ENCODE peak calls at places on chromosomes 6 and 20, in eight cellular contexts. A, C, P, I, S, H, J and U are unnamed samples.

GRCh38 chr6:16482702-16483314 is 244.4 kb downstream of the GMPR start:
- DNase-seq in A (no peak), C (no peak), P (no peak), I (no peak), S (no peak), H (no peak), J (no peak), U (no peak)

GRCh38 chr20:63696311-63696627 is 183 bp upstream of the TNFRSF6B start:
- DNase-seq in A (peak; percentile 71), C (no peak), P (peak; percentile 65), I (no peak), S (no peak), H (no peak), J (peak; percentile 30), U (no peak)

GRCh38 chr6:8389034-8389818 is 46.1 kb downstream of the SLC35B3 start:
- DNase-seq in A (no peak), C (no peak), P (no peak), I (no peak), S (no peak), H (no peak), J (no peak), U (no peak)

GRCh38 chr6:154039231-154039842 is at the start of gene OPRM1:
- DNase-seq in A (peak; percentile 56), C (no peak), P (peak; percentile 93), I (peak; percentile 0), S (no peak), H (peak; percentile 9), J (no peak), U (no peak)

GRCh38 chr6:101626264-101626663 is 232.8 kb downstream of the GRIK2 start:
- DNase-seq in A (no peak), C (no peak), P (no peak), I (no peak), S (no peak), H (no peak), J (no peak), U (no peak)

GRCh38 chr20:16501236-16501635 is 72.0 kb downstream of the KIF16B start:
- DNase-seq in A (no peak), C (no peak), P (no peak), I (no peak), S (no peak), H (no peak), J (no peak), U (no peak)

GRCh38 chr6:127786109-127786508 is 114.7 kb downstream of the THEMIS start:
- DNase-seq in A (no peak), C (no peak), P (no peak), I (no peak), S (no peak), H (no peak), J (no peak), U (no peak)

GRCh38 chr6:168916576-168917207 is 337.0 kb downstream of the THBS2 start:
- DNase-seq in A (no peak), C (no peak), P (no peak), I (no peak), S (no peak), H (no peak), J (no peak), U (no peak)

GRCh38 chr20:58603656-58604184 is 47.4 kb upstream of the STX16 start:
- DNase-seq in A (no peak), C (no peak), P (no peak), I (no peak), S (no peak), H (no peak), J (no peak), U (no peak)

GRCh38 chr6:149560736-149561135 is 5.4 kb upstream of the GINM1 start:
- DNase-seq in A (peak; percentile 15), C (peak; percentile 15), P (peak; percentile 25), I (no peak), S (no peak), H (no peak), J (no peak), U (no peak)

GRCh38 chr6:158377866-158378265 is 65.6 kb downstream of the TULP4 start:
- DNase-seq in A (no peak), C (no peak), P (no peak), I (no peak), S (peak; percentile 28), H (no peak), J (no peak), U (no peak)

GRCh38 chr20:3801299-3801698 is 5.2 kb downstream of the CDC25B start:
- DNase-seq in A (no peak), C (no peak), P (no peak), I (no peak), S (no peak), H (no peak), J (no peak), U (no peak)

GRCh38 chr6:32092760-32093497 is 16.2 kb downstream of the TNXB start:
- DNase-seq in A (no peak), C (no peak), P (no peak), I (no peak), S (no peak), H (no peak), J (no peak), U (no peak)

GRCh38 chr6:158868122-158868480 is 48.9 kb upstream of the EZR start:
- DNase-seq in A (no peak), C (no peak), P (no peak), I (no peak), S (no peak), H (no peak), J (no peak), U (no peak)

GRCh38 chr20:45934046-45934586 is 367 bp upstream of the PCIF1 start:
- DNase-seq in A (peak; percentile 44), C (peak; percentile 40), P (peak; percentile 63), I (no peak), S (no peak), H (peak; percentile 23), J (no peak), U (peak; percentile 40)

GRCh38 chr20:4469910-4470309 is 251.8 kb upstream of the PRND start:
- DNase-seq in A (no peak), C (no peak), P (no peak), I (no peak), S (no peak), H (no peak), J (no peak), U (no peak)

GRCh38 chr6:167663784-167664432 is 162.8 kb upstream of the AFDN start:
- DNase-seq in A (no peak), C (no peak), P (no peak), I (no peak), S (no peak), H (no peak), J (no peak), U (no peak)

GRCh38 chr6:8059129-8059528 is 5.1 kb downstream of the BLOC1S5 start:
- DNase-seq in A (no peak), C (no peak), P (no peak), I (no peak), S (no peak), H (no peak), J (no peak), U (no peak)

GRCh38 chr20:1842281-1842680 is 52.9 kb upstream of the SIRPA start:
- DNase-seq in A (peak; percentile 14), C (no peak), P (no peak), I (no peak), S (no peak), H (no peak), J (no peak), U (no peak)

GRCh38 chr20:6740096-6740495 is 27.4 kb upstream of the BMP2 start:
- DNase-seq in A (no peak), C (no peak), P (no peak), I (no peak), S (no peak), H (no peak), J (no peak), U (no peak)

GRCh38 chr6:87808005-87808757 is 106.1 kb upstream of the AKIRIN2 start:
- DNase-seq in A (peak; percentile 56), C (no peak), P (no peak), I (no peak), S (no peak), H (no peak), J (no peak), U (no peak)

GRCh38 chr20:38135641-38136420 is 29.2 kb downstream of the TGM2 start:
- DNase-seq in A (no peak), C (no peak), P (peak; percentile 7), I (no peak), S (no peak), H (no peak), J (no peak), U (no peak)

GRCh38 chr6:162706236-162706635 is 21.3 kb downstream of the PRKN start:
- DNase-seq in A (no peak), C (no peak), P (no peak), I (no peak), S (no peak), H (no peak), J (no peak), U (no peak)

GRCh38 chr6:158415666-158416065 is 103.4 kb downstream of the TULP4 start:
- DNase-seq in A (no peak), C (no peak), P (no peak), I (no peak), S (no peak), H (no peak), J (no peak), U (no peak)

GRCh38 chr6:36039113-36039512 is 11.5 kb downstream of the MAPK14 start:
- DNase-seq in A (no peak), C (no peak), P (no peak), I (no peak), S (no peak), H (no peak), J (no peak), U (no peak)

GRCh38 chr20:12882832-12883506 is 125.8 kb upstream of the SPTLC3 start:
- DNase-seq in A (peak; percentile 46), C (no peak), P (no peak), I (no peak), S (peak; percentile 21), H (no peak), J (no peak), U (no peak)

GRCh38 chr6:6366778-6367177 is 46.3 kb upstream of the F13A1 start:
- DNase-seq in A (no peak), C (no peak), P (no peak), I (no peak), S (no peak), H (no peak), J (no peak), U (no peak)

GRCh38 chr6:132136976-132137375 is 185.8 kb upstream of the CCN2 start:
- DNase-seq in A (no peak), C (no peak), P (no peak), I (no peak), S (no peak), H (no peak), J (no peak), U (no peak)

GRCh38 chr6:72182337-72183246 is 296.2 kb downstream of the RIMS1 start:
- DNase-seq in A (peak; percentile 81), C (no peak), P (peak; percentile 76), I (no peak), S (no peak), H (no peak), J (no peak), U (no peak)

GRCh38 chr6:151286192-151286591 is 46.4 kb downstream of the AKAP12 start:
- DNase-seq in A (no peak), C (no peak), P (no peak), I (no peak), S (no peak), H (no peak), J (no peak), U (no peak)

GRCh38 chr6:33116881-33117711 is 41.3 kb downstream of the HLA-DPB1 start:
- DNase-seq in A (peak; percentile 22), C (no peak), P (peak; percentile 70), I (no peak), S (no peak), H (no peak), J (no peak), U (no peak)

GRCh38 chr6:43956478-43956877 is 170.8 kb downstream of the MRPL14 start:
- DNase-seq in A (no peak), C (no peak), P (no peak), I (no peak), S (no peak), H (no peak), J (no peak), U (no peak)

GRCh38 chr6:42113929-42114636 is 28.3 kb downstream of the C6orf132 start:
- DNase-seq in A (peak; percentile 71), C (no peak), P (no peak), I (peak; percentile 38), S (no peak), H (no peak), J (no peak), U (no peak)

GRCh38 chr6:2102966-2103365 is 142.4 kb downstream of the GMDS start:
- DNase-seq in A (no peak), C (no peak), P (no peak), I (no peak), S (no peak), H (no peak), J (no peak), U (no peak)